ENCODE peak calls at places on chromosomes 13 and 19, in six cellular contexts. B, U, J, D, C and E are unnamed samples.

GRCh38 chr13:40777166-40777956 is 6.4 kb upstream of the MRPS31 start:
- DNase-seq in U (peak), D (no peak), C (peak), B (no peak), J (peak), E (peak)

GRCh38 chr19:19034204-19034624 is 811 bp downstream of the ARMC6 start:
- DNase-seq in D (peak), J (peak), U (peak), B (no peak), C (peak), E (peak)

GRCh38 chr13:94994506-94994905 is 282.2 kb upstream of the SOX21 start:
- DNase-seq in B (no peak), J (no peak), U (no peak), D (no peak), C (no peak), E (no peak)

GRCh38 chr19:33868076-33868735 is 71.5 kb downstream of the KCTD15 start:
- DNase-seq in J (no peak), D (no peak), U (no peak), B (no peak), C (no peak), E (peak)

GRCh38 chr13:99617474-99618255 is 116.4 kb downstream of the TM9SF2 start:
- DNase-seq in D (no peak), B (no peak), U (peak), C (no peak), J (peak), E (peak)

GRCh38 chr13:39895254-39895653 is 239.8 kb downstream of the COG6 start:
- DNase-seq in B (no peak), D (no peak), U (no peak), C (no peak), J (peak), E (peak)

GRCh38 chr19:30322641-30323320 is 49.4 kb upstream of the ZNF536 start:
- DNase-seq in D (no peak), B (no peak), U (no peak), J (no peak), C (no peak), E (no peak)

GRCh38 chr19:18230941-18231734 is 4.9 kb upstream of the PDE4C start:
- DNase-seq in J (no peak), D (no peak), U (no peak), C (no peak), B (no peak), E (no peak)

GRCh38 chr19:55253842-55254624 is 4.8 kb downstream of the PPP6R1 start:
- DNase-seq in J (no peak), B (no peak), C (no peak), D (peak), U (no peak), E (peak)

GRCh38 chr19:49896863-49897621 is at the start of gene IL4I1:
- DNase-seq in C (no peak), B (no peak), U (no peak), J (no peak), D (peak), E (peak)

GRCh38 chr13:50122465-50122864 is 107.2 kb downstream of the KCNRG start:
- DNase-seq in J (no peak), B (no peak), U (no peak), C (no peak), D (no peak), E (no peak)

GRCh38 chr13:99281811-99282263 is 23.7 kb upstream of the GPR18 start:
- DNase-seq in U (no peak), C (no peak), D (peak), J (no peak), B (no peak), E (no peak)

GRCh38 chr19:18514800-18515682 is 6.8 kb downstream of the ELL start:
- DNase-seq in U (no peak), C (no peak), B (peak), J (no peak), D (peak), E (peak)

GRCh38 chr13:88031980-88032562 is 360.9 kb downstream of the SLITRK5 start:
- DNase-seq in D (no peak), B (no peak), J (no peak), C (no peak), U (no peak), E (no peak)